ENCODE peak calls at places on chromosomes 3 and 15, in ten cellular contexts. L is tibial artery, O is WTC11, G is kidney epithelial cell, N is AG04449, K is left ventricle myocardium inferior, Z is IMR-90, W is pancreas, V is cardiac muscle cell, M is heart left ventricle. P is an unnamed sample.
A peak's percentile ranks its signal among the peaks of the same experiment; 100 is the strongest.

GRCh38 chr3:58691997-58692396 is 25.4 kb upstream of the FAM3D start:
- DNase-seq in G (no peak), Z (peak; percentile 7), V (peak; percentile 45), L (no peak), N (no peak), W (no peak), O (no peak), K (no peak), M (no peak), P (no peak)

GRCh38 chr3:195565716-195566115 is 18.0 kb downstream of the APOD start:
- DNase-seq in G (no peak), M (no peak), O (no peak), Z (no peak), W (no peak), L (no peak), V (no peak), N (no peak), K (no peak), P (no peak)

GRCh38 chr15:65512189-65512588 is 5.3 kb downstream of the DPP8 start:
- DNase-seq in W (no peak), G (no peak), L (no peak), O (no peak), N (no peak), V (no peak), K (no peak), Z (no peak), M (no peak), P (no peak)

GRCh38 chr15:40330368-40330836 is 6.9 kb downstream of the INAFM2 start:
- DNase-seq in M (peak; percentile 68), L (no peak), O (no peak), K (no peak), W (no peak), G (no peak), V (peak; percentile 95), N (no peak), Z (peak; percentile 66), P (no peak)

GRCh38 chr15:51837784-51838183 is 8.3 kb downstream of the TMOD3 start:
- DNase-seq in N (no peak), L (no peak), M (no peak), K (no peak), G (no peak), O (no peak), Z (peak; percentile 55), V (no peak), W (no peak), P (peak; percentile 9)

GRCh38 chr15:57460208-57460816 is 84.0 kb downstream of the CGNL1 start:
- DNase-seq in L (no peak), V (no peak), G (no peak), W (no peak), N (no peak), O (no peak), Z (no peak), M (no peak), K (no peak), P (no peak)

GRCh38 chr3:194137314-194138097 is 1.6 kb downstream of the HES1 start:
- DNase-seq in V (peak; percentile 69), W (peak; percentile 83), M (peak; percentile 74), O (peak; percentile 60), N (no peak), Z (peak; percentile 68), G (no peak), L (peak; percentile 73), K (peak; percentile 63), P (peak; percentile 40)

GRCh38 chr3:165259518-165260193 is 63.5 kb upstream of the SLITRK3 start:
- DNase-seq in M (no peak), K (no peak), Z (no peak), G (no peak), N (no peak), V (no peak), L (no peak), W (peak; percentile 16), O (no peak), P (no peak)

GRCh38 chr3:172323894-172324590 is 124.2 kb downstream of the GHSR start:
- DNase-seq in V (no peak), G (no peak), O (no peak), K (peak; percentile 34), Z (peak; percentile 62), W (no peak), M (no peak), L (peak; percentile 38), N (peak; percentile 44), P (no peak)

GRCh38 chr15:48717458-48717857 is 71.9 kb upstream of the FBN1 start:
- DNase-seq in L (no peak), G (no peak), M (no peak), Z (peak; percentile 59), N (no peak), V (no peak), O (no peak), W (no peak), K (no peak), P (peak; percentile 43)

GRCh38 chr3:12127366-12127765 is 31.3 kb downstream of the TIMP4 start:
- DNase-seq in Z (no peak), O (no peak), N (no peak), G (no peak), V (no peak), L (no peak), M (no peak), W (no peak), K (no peak), P (no peak)

GRCh38 chr3:100087203-100087602 is 27.1 kb downstream of the FILIP1L start:
- DNase-seq in K (no peak), W (no peak), G (peak; percentile 79), N (no peak), V (no peak), O (no peak), L (no peak), Z (peak; percentile 45), M (no peak), P (peak; percentile 82)

GRCh38 chr15:52567886-52568568 is 803 bp downstream of the ARPP19 start:
- DNase-seq in V (no peak), W (peak; percentile 53), O (peak; percentile 29), M (no peak), N (no peak), Z (peak; percentile 24), G (no peak), K (no peak), L (no peak), P (no peak)

GRCh38 chr15:74723754-74724334 is 1.5 kb downstream of the CYP1A1 start:
- DNase-seq in O (no peak), G (peak; percentile 18), W (no peak), M (no peak), K (no peak), V (peak; percentile 78), N (no peak), Z (peak; percentile 46), L (no peak), P (peak; percentile 8)

GRCh38 chr3:50192689-50193141 is 1.3 kb downstream of the GNAT1 start:
- DNase-seq in Z (peak; percentile 40), K (peak; percentile 60), L (peak; percentile 62), N (no peak), W (no peak), M (peak; percentile 64), G (no peak), V (peak; percentile 80), O (peak; percentile 95), P (peak; percentile 19)

GRCh38 chr3:53375019-53375418 is 27.7 kb upstream of the DCP1A start:
- DNase-seq in G (no peak), M (peak; percentile 36), V (peak; percentile 75), O (peak; percentile 87), K (peak; percentile 36), W (peak; percentile 56), Z (peak; percentile 41), L (peak; percentile 34), N (no peak), P (peak; percentile 47)

DNA sequence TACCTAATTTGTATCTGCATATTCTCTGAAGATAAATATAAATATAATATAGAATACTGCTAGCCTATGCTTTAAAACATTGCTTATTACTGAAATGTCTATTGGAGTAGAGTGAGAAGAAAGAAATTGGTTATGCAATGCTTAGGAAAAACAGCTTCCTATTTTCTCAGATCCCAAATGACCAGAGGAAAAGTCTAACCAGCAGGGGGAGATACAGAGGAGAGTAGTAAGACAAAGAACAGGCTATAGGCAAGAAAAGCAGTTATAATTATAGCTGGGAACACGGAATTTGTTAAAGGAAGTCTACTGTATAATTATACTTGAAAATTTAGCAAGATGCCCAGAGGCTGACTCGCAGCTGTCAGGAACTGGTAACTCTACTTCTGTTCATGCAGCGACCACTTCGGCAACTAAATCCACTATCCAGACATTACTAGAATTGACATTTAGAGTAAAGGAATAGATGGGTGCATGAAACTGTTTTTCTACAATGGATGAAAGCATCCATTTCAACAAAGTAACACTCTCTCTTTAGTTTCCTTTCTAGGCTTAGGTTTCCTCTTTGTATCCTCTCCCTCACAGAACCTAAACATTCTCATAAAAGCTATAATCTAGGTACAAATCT is 97.2 kb downstream of the TBC1D5 start:
- DNase-seq in G (peak; percentile 21), Z (peak; percentile 76), W (no peak), K (no peak), N (peak; percentile 33), L (no peak), M (no peak), O (no peak), V (peak; percentile 68), P (peak; percentile 64)
- TF ChIP-seq CTCF in G (peak; percentile 79), Z (peak; percentile 72), W (peak; percentile 55), K (peak; percentile 80), N (peak; percentile 56), L (peak; percentile 38), M (peak; percentile 72), O (peak; percentile 51), V (peak; percentile 82), P (peak; percentile 90)

GRCh38 chr15:33226559-33227181 is 32.2 kb upstream of the FMN1 start:
- DNase-seq in K (no peak), W (peak; percentile 38), N (no peak), L (peak; percentile 32), M (peak; percentile 64), V (peak; percentile 82), Z (no peak), O (peak; percentile 25), G (peak; percentile 23), P (peak; percentile 66)
- TF ChIP-seq CTCF in K (peak; percentile 51), W (peak; percentile 33), N (no peak), L (peak; percentile 33), M (peak; percentile 7), V (no peak), Z (no peak), O (peak; percentile 13), G (peak; percentile 65), P (peak; percentile 71)

GRCh38 chr15:85880501-85881190 is 85.9 kb upstream of the KLHL25 start:
- DNase-seq in V (no peak), N (no peak), M (no peak), O (no peak), Z (no peak), K (no peak), G (no peak), L (no peak), W (no peak), P (no peak)
- TF ChIP-seq CTCF in V (no peak), N (no peak), M (no peak), O (no peak), Z (no peak), K (no peak), G (no peak), L (no peak), W (no peak), P (no peak)

DNA sequence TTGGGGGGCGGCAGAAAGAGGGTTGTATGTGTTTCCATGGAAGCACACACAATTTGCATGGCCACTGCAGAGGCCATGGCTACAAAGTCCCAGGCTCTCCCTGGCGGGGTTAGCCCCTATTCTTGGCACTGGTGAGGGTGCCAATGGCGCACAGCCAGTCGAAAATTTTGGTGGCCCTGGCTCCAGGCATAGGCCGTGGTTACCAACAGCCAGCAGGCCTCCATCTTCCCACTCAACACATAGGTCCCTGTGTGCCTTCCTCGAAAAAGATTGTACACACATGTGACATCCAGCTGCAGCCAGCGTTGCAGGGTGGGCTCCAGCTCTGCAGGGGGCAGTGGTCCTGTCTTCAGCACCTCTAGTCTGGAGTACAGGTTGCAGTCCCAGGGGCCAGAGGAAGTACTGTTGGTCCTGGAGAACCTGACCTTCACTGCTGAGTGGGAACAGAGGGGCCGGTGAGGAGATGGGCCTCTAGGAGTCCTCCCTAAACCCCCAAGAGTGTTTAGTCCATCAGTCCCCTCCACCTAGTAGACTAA is 7.1 kb downstream of the P4HTM start:
- DNase-seq in M (no peak), K (no peak), V (no peak), O (no peak), L (no peak), G (no peak), N (no peak), Z (no peak), W (no peak), P (no peak)
- TF ChIP-seq CTCF in M (no peak), K (no peak), V (no peak), O (no peak), L (no peak), G (no peak), N (no peak), Z (no peak), W (no peak), P (peak; percentile 18)

P was measured in HFFc6.